ENCODE peak calls at places on chromosomes 13 and 19, in six cellular contexts. One of them, this sample, is unnamed.

GRCh38 chr13:39209731-39210633 is 171.7 kb downstream of the NHLRC3 start:
- DNase-seq in spleen: no peak
- DNase-seq in neural progenitor cell: no peak
- DNase-seq in left ventricle myocardium inferior: no peak
- DNase-seq in AG09309: no peak
- DNase-seq in Caco-2: no peak
- DNase-seq in this sample: no peak

GRCh38 chr19:49926520-49926919 is 2.5 kb upstream of the ATF5 start:
- DNase-seq in spleen: no peak
- DNase-seq in neural progenitor cell: no peak
- DNase-seq in left ventricle myocardium inferior: no peak
- DNase-seq in AG09309: no peak
- DNase-seq in Caco-2: no peak
- DNase-seq in this sample: no peak

GRCh38 chr19:54021932-54022331 is 30.5 kb downstream of the CACNG6 start:
- DNase-seq in spleen: no peak
- DNase-seq in neural progenitor cell: no peak
- DNase-seq in left ventricle myocardium inferior: no peak
- DNase-seq in AG09309: no peak
- DNase-seq in Caco-2: no peak
- DNase-seq in this sample: no peak

GRCh38 chr19:8335343-8336071 is 7.6 kb downstream of the KANK3 start:
- DNase-seq in spleen: peak
- DNase-seq in neural progenitor cell: no peak
- DNase-seq in left ventricle myocardium inferior: no peak
- DNase-seq in AG09309: no peak
- DNase-seq in Caco-2: no peak
- DNase-seq in this sample: no peak

GRCh38 chr19:48543121-48543710 is 8.8 kb upstream of the SULT2B1 start:
- DNase-seq in spleen: no peak
- DNase-seq in neural progenitor cell: no peak
- DNase-seq in left ventricle myocardium inferior: no peak
- DNase-seq in AG09309: no peak
- DNase-seq in Caco-2: peak
- DNase-seq in this sample: no peak

GRCh38 chr13:75889427-75889826 is 253.3 kb downstream of the LMO7 start:
- DNase-seq in spleen: no peak
- DNase-seq in neural progenitor cell: peak
- DNase-seq in left ventricle myocardium inferior: no peak
- DNase-seq in AG09309: no peak
- DNase-seq in Caco-2: no peak
- DNase-seq in this sample: no peak

GRCh38 chr19:18291019-18291524 is 9.7 kb upstream of the JUND start:
- DNase-seq in spleen: no peak
- DNase-seq in neural progenitor cell: no peak
- DNase-seq in left ventricle myocardium inferior: peak
- DNase-seq in AG09309: no peak
- DNase-seq in Caco-2: no peak
- DNase-seq in this sample: no peak

GRCh38 chr19:6465663-6466062 is 1.6 kb downstream of the CRB3 start:
- DNase-seq in spleen: no peak
- DNase-seq in neural progenitor cell: no peak
- DNase-seq in left ventricle myocardium inferior: no peak
- DNase-seq in AG09309: no peak
- DNase-seq in Caco-2: no peak
- DNase-seq in this sample: no peak

GRCh38 chr13:68727788-68728187 is 1379.8 kb upstream of the ATXN8OS start:
- DNase-seq in spleen: no peak
- DNase-seq in neural progenitor cell: no peak
- DNase-seq in left ventricle myocardium inferior: no peak
- DNase-seq in AG09309: no peak
- DNase-seq in Caco-2: no peak
- DNase-seq in this sample: no peak

GRCh38 chr13:87669379-87669978 is 1.7 kb upstream of the SLITRK5 start:
- DNase-seq in spleen: no peak
- DNase-seq in neural progenitor cell: peak
- DNase-seq in left ventricle myocardium inferior: no peak
- DNase-seq in AG09309: no peak
- DNase-seq in Caco-2: no peak
- DNase-seq in this sample: no peak

GRCh38 chr13:80047406-80047805 is 293.5 kb downstream of the SPRY2 start:
- DNase-seq in spleen: no peak
- DNase-seq in neural progenitor cell: no peak
- DNase-seq in left ventricle myocardium inferior: no peak
- DNase-seq in AG09309: peak
- DNase-seq in Caco-2: no peak
- DNase-seq in this sample: no peak

GRCh38 chr13:45696610-45697226 is 5.4 kb upstream of the CBY2 start:
- DNase-seq in spleen: no peak
- DNase-seq in neural progenitor cell: no peak
- DNase-seq in left ventricle myocardium inferior: no peak
- DNase-seq in AG09309: no peak
- DNase-seq in Caco-2: no peak
- DNase-seq in this sample: no peak

GRCh38 chr13:35475131-35475959 is 1.1 kb downstream of the MAB21L1 start:
- DNase-seq in spleen: peak
- DNase-seq in neural progenitor cell: peak
- DNase-seq in left ventricle myocardium inferior: no peak
- DNase-seq in AG09309: no peak
- DNase-seq in Caco-2: no peak
- DNase-seq in this sample: no peak

GRCh38 chr19:6164906-6165531 is 29.6 kb downstream of the ACSBG2 start:
- DNase-seq in spleen: no peak
- DNase-seq in neural progenitor cell: no peak
- DNase-seq in left ventricle myocardium inferior: no peak
- DNase-seq in AG09309: no peak
- DNase-seq in Caco-2: no peak
- DNase-seq in this sample: no peak

GRCh38 chr19:44401108-44401786 is at the start of gene ZNF285:
- DNase-seq in spleen: peak
- DNase-seq in neural progenitor cell: peak
- DNase-seq in left ventricle myocardium inferior: peak
- DNase-seq in AG09309: peak
- DNase-seq in Caco-2: peak
- DNase-seq in this sample: peak

GRCh38 chr19:42989851-42990250 is 36.4 kb downstream of the PSG11 start:
- DNase-seq in spleen: no peak
- DNase-seq in neural progenitor cell: no peak
- DNase-seq in left ventricle myocardium inferior: no peak
- DNase-seq in AG09309: no peak
- DNase-seq in Caco-2: no peak
- DNase-seq in this sample: no peak

GRCh38 chr19:52602931-52603330 is 32.8 kb downstream of the ZNF701 start:
- DNase-seq in spleen: no peak
- DNase-seq in neural progenitor cell: no peak
- DNase-seq in left ventricle myocardium inferior: no peak
- DNase-seq in AG09309: no peak
- DNase-seq in Caco-2: no peak
- DNase-seq in this sample: no peak

GRCh38 chr13:29143864-29144263 is 323.7 kb downstream of the MTUS2 start:
- DNase-seq in spleen: no peak
- DNase-seq in neural progenitor cell: no peak
- DNase-seq in left ventricle myocardium inferior: no peak
- DNase-seq in AG09309: no peak
- DNase-seq in Caco-2: no peak
- DNase-seq in this sample: no peak

GRCh38 chr13:45411226-45411625 is 6.9 kb downstream of the SLC25A30 start:
- DNase-seq in spleen: no peak
- DNase-seq in neural progenitor cell: no peak
- DNase-seq in left ventricle myocardium inferior: no peak
- DNase-seq in AG09309: no peak
- DNase-seq in Caco-2: no peak
- DNase-seq in this sample: no peak

GRCh38 chr13:24875566-24875965 is 111.6 kb downstream of the RNF17 start:
- DNase-seq in spleen: no peak
- DNase-seq in neural progenitor cell: no peak
- DNase-seq in left ventricle myocardium inferior: no peak
- DNase-seq in AG09309: no peak
- DNase-seq in Caco-2: peak
- DNase-seq in this sample: no peak

GRCh38 chr13:72652681-72653080 is 74.7 kb downstream of the MZT1 start:
- DNase-seq in spleen: no peak
- DNase-seq in neural progenitor cell: no peak
- DNase-seq in left ventricle myocardium inferior: no peak
- DNase-seq in AG09309: no peak
- DNase-seq in Caco-2: no peak
- DNase-seq in this sample: no peak

GRCh38 chr19:48258350-48258749 is 2.6 kb upstream of the CARD8 start:
- DNase-seq in spleen: no peak
- DNase-seq in neural progenitor cell: no peak
- DNase-seq in left ventricle myocardium inferior: no peak
- DNase-seq in AG09309: no peak
- DNase-seq in Caco-2: no peak
- DNase-seq in this sample: no peak

GRCh38 chr19:5948697-5949564 is 29.0 kb downstream of the RANBP3 start:
- DNase-seq in spleen: no peak
- DNase-seq in neural progenitor cell: no peak
- DNase-seq in left ventricle myocardium inferior: no peak
- DNase-seq in AG09309: no peak
- DNase-seq in Caco-2: no peak
- DNase-seq in this sample: no peak

GRCh38 chr13:23743269-23743668 is 145.9 kb downstream of the MIPEP start:
- DNase-seq in spleen: no peak
- DNase-seq in neural progenitor cell: no peak
- DNase-seq in left ventricle myocardium inferior: no peak
- DNase-seq in AG09309: no peak
- DNase-seq in Caco-2: peak
- DNase-seq in this sample: no peak

GRCh38 chr13:49995535-49996165 is 1.2 kb upstream of the TRIM13 start:
- DNase-seq in spleen: no peak
- DNase-seq in neural progenitor cell: no peak
- DNase-seq in left ventricle myocardium inferior: no peak
- DNase-seq in AG09309: no peak
- DNase-seq in Caco-2: no peak
- DNase-seq in this sample: no peak

DNA sequence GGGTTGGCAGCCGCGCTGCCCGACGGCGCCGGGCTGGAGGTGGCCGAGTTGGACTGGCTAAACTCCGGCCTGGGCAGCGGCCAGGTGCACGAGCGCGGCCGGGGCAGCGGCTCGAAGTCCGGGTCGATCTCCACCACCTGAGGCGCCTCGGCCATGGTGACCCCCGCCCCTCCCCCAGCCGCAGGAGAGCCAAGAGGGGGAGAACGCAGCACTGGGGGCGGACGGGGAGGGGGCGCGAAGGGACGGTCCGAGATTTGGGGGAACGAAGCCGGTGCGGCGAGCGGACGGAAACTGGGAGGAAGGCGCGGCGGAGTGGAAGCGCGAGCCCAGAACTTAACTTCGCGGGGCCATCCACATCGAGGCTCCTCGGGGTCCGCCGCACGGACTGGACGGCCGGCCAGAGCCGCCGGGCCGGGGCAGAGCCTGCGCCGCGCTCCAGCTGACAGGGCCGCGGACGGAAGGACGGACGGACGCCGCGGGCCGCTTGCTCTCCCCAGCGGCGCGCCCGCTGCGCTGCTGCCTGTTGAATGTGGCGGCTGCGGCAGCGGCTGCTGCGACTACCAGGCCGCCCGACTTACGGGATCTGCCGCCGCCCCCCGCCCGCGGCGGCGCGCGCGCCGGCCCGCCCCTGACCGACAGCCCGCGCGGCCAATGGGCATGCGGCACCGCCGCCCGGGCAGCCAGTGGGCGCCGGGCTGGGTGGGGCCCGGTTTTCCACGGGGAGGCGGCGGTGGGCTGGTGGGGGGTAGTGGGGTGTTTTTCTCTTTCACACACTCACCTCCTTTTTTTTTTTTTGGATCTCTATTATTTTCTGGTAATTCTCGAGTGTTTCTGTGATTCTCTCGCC is at the start of gene FOXO1:
- DNase-seq in spleen: peak
- DNase-seq in neural progenitor cell: peak
- DNase-seq in left ventricle myocardium inferior: peak
- DNase-seq in AG09309: peak
- DNase-seq in Caco-2: peak
- DNase-seq in this sample: no peak
- TF ChIP-seq CTCF in spleen: no peak
- TF ChIP-seq CTCF in neural progenitor cell: no peak
- TF ChIP-seq CTCF in left ventricle myocardium inferior: no peak
- TF ChIP-seq CTCF in AG09309: no peak
- TF ChIP-seq CTCF in Caco-2: no peak
- TF ChIP-seq CTCF in this sample: no peak

GRCh38 chr13:48494874-48495273 is 38.0 kb downstream of the RCBTB2 start:
- DNase-seq in spleen: no peak
- DNase-seq in neural progenitor cell: no peak
- DNase-seq in left ventricle myocardium inferior: no peak
- DNase-seq in AG09309: no peak
- DNase-seq in Caco-2: no peak
- DNase-seq in this sample: no peak

GRCh38 chr13:48496271-48496670 is 36.6 kb downstream of the RCBTB2 start:
- DNase-seq in spleen: no peak
- DNase-seq in neural progenitor cell: no peak
- DNase-seq in left ventricle myocardium inferior: no peak
- DNase-seq in AG09309: no peak
- DNase-seq in Caco-2: no peak
- DNase-seq in this sample: no peak

GRCh38 chr13:48493851-48494250 is 39.0 kb downstream of the RCBTB2 start:
- DNase-seq in spleen: no peak
- DNase-seq in neural progenitor cell: no peak
- DNase-seq in left ventricle myocardium inferior: no peak
- DNase-seq in AG09309: peak
- DNase-seq in Caco-2: no peak
- DNase-seq in this sample: no peak

GRCh38 chr13:48497669-48498068 is 35.2 kb downstream of the RCBTB2 start:
- DNase-seq in spleen: no peak
- DNase-seq in neural progenitor cell: no peak
- DNase-seq in left ventricle myocardium inferior: no peak
- DNase-seq in AG09309: no peak
- DNase-seq in Caco-2: no peak
- DNase-seq in this sample: no peak

GRCh38 chr13:48496796-48497195 is 36.1 kb downstream of the RCBTB2 start:
- DNase-seq in spleen: no peak
- DNase-seq in neural progenitor cell: no peak
- DNase-seq in left ventricle myocardium inferior: no peak
- DNase-seq in AG09309: no peak
- DNase-seq in Caco-2: no peak
- DNase-seq in this sample: no peak
- H3K4me3 ChIP-seq in spleen: no peak
- H3K4me3 ChIP-seq in neural progenitor cell: no peak
- H3K4me3 ChIP-seq in left ventricle myocardium inferior: no peak
- H3K4me3 ChIP-seq in AG09309: no peak
- H3K4me3 ChIP-seq in Caco-2: no peak
- H3K4me3 ChIP-seq in this sample: no peak

DNA sequence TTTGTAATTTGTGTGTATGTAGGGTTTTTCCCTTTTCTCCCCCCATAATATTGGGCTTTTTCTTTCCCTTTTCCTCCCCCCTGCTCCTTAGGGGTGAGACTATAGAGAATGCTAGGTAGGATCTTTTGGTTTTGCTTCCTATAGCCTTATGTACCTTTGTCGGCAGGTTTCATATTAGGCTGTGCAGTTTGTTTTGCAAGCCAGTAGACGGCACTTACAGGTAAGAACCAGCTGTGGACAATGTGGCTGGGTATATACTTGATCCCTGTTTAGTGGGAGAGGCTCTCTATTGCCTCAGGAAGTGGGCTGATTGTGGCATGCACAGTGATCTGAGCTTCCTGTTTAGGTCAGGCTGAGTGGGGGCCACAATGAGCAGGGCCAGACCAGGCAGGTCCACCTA is 359.2 kb upstream of the OBI1 start:
- DNase-seq in spleen: no peak
- DNase-seq in neural progenitor cell: no peak
- DNase-seq in left ventricle myocardium inferior: no peak
- DNase-seq in AG09309: no peak
- DNase-seq in Caco-2: no peak
- DNase-seq in this sample: no peak
- TF ChIP-seq CTCF in spleen: no peak
- TF ChIP-seq CTCF in neural progenitor cell: no peak
- TF ChIP-seq CTCF in left ventricle myocardium inferior: no peak
- TF ChIP-seq CTCF in AG09309: no peak
- TF ChIP-seq CTCF in Caco-2: no peak
- TF ChIP-seq CTCF in this sample: no peak

GRCh38 chr19:47019431-47020041 is at the start of gene NPAS1:
- DNase-seq in spleen: no peak
- DNase-seq in neural progenitor cell: peak
- DNase-seq in left ventricle myocardium inferior: no peak
- DNase-seq in AG09309: no peak
- DNase-seq in Caco-2: no peak
- DNase-seq in this sample: no peak
- H3K4me3 ChIP-seq in spleen: peak
- H3K4me3 ChIP-seq in neural progenitor cell: peak
- H3K4me3 ChIP-seq in left ventricle myocardium inferior: peak
- H3K4me3 ChIP-seq in AG09309: peak
- H3K4me3 ChIP-seq in Caco-2: peak
- H3K4me3 ChIP-seq in this sample: peak

This sample was measured in BJ.